ENCODE peak calls at places on chromosomes 4 and X, in seven cellular contexts. G, E, J, W, Y, R and L are unnamed samples.

GRCh38 chrX:17361620-17362019 is 13.4 kb upstream of the NHS start:
- DNase-seq in G (peak), E (no peak), J (peak), W (peak), Y (peak), R (no peak), L (no peak)

GRCh38 chr4:168707205-168707604 is 210.4 kb downstream of the PALLD start:
- DNase-seq in G (no peak), E (no peak), J (no peak), W (no peak), Y (no peak), R (no peak), L (no peak)

GRCh38 chr4:36027203-36027602 is 217.1 kb downstream of the ARAP2 start:
- DNase-seq in G (no peak), E (no peak), J (no peak), W (no peak), Y (no peak), R (no peak), L (no peak)

GRCh38 chr4:120921456-120922389 is 803 bp downstream of the PRDM5 start:
- DNase-seq in G (no peak), E (no peak), J (no peak), W (no peak), Y (peak), R (no peak), L (peak)

GRCh38 chr4:10963958-10964705 is 279.6 kb upstream of the CLNK start:
- DNase-seq in G (no peak), E (no peak), J (no peak), W (no peak), Y (no peak), R (no peak), L (no peak)

GRCh38 chr4:72290737-72291136 is 258.9 kb downstream of the NPFFR2 start:
- DNase-seq in G (no peak), E (no peak), J (no peak), W (no peak), Y (no peak), R (no peak), L (no peak)

GRCh38 chrX:100924370-100924769 is 4.3 kb downstream of the XKRX start:
- DNase-seq in G (no peak), E (no peak), J (no peak), W (no peak), Y (no peak), R (no peak), L (no peak)

GRCh38 chrX:96386981-96387380 is 297.7 kb upstream of the DIAPH2 start:
- DNase-seq in G (no peak), E (no peak), J (no peak), W (no peak), Y (no peak), R (no peak), L (no peak)

GRCh38 chr4:141654098-141654497 is 17.7 kb downstream of the IL15 start:
- DNase-seq in G (no peak), E (no peak), J (no peak), W (no peak), Y (peak), R (no peak), L (peak)

DNA sequence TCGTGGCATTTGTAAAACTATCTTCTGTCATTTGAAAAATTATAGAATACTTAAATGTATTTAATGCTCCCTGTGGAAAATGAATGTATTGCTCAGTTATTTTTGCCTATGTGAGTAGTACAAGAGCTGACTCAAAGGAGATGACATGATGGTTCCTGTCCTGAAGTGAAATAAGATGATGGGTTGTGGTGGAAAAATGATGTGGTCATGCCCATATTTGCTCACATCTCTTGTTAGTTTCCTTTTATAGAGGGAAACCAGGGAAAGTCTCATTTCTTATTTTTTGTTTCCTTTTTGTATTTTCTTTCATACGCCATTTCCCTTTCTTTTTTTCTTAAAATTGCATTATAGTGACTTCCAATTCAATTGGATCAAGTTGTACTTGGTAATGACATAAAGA is 23.7 kb downstream of the PLS3 start:
- DNase-seq in G (no peak), E (no peak), J (no peak), W (no peak), Y (no peak), R (no peak), L (no peak)
- TF ChIP-seq JUND in G (no peak), E (no peak), J (no peak), W (no peak), Y (no peak), R (no peak), L (no peak)

GRCh38 chr4:73823756-73824155 is 12.7 kb upstream of the CXCL6 start:
- DNase-seq in G (no peak), E (no peak), J (no peak), W (no peak), Y (no peak), R (no peak), L (no peak)

GRCh38 chr4:73822812-73823480 is 13.5 kb upstream of the CXCL6 start:
- DNase-seq in G (no peak), E (no peak), J (no peak), W (no peak), Y (no peak), R (no peak), L (no peak)

GRCh38 chr4:73831569-73831968 is 4.9 kb upstream of the CXCL6 start:
- DNase-seq in G (no peak), E (no peak), J (no peak), W (no peak), Y (no peak), R (no peak), L (no peak)

GRCh38 chr4:73832651-73833237 is 3.7 kb upstream of the CXCL6 start:
- DNase-seq in G (no peak), E (no peak), J (peak), W (no peak), Y (no peak), R (no peak), L (no peak)

GRCh38 chr4:73828945-73829344 is 7.5 kb upstream of the CXCL6 start:
- DNase-seq in G (no peak), E (no peak), J (no peak), W (no peak), Y (no peak), R (no peak), L (no peak)
- TF ChIP-seq JUND in G (no peak), E (no peak), J (no peak), W (no peak), Y (no peak), R (no peak), L (no peak)

GRCh38 chr4:75705198-75705712 is 19.1 kb upstream of the USO1 start:
- DNase-seq in G (no peak), E (no peak), J (no peak), W (no peak), Y (peak), R (no peak), L (no peak)

GRCh38 chr4:75710246-75710645 is 14.1 kb upstream of the USO1 start:
- DNase-seq in G (no peak), E (no peak), J (no peak), W (no peak), Y (no peak), R (no peak), L (no peak)

GRCh38 chr4:75702919-75703411 is 21.4 kb upstream of the USO1 start:
- DNase-seq in G (peak), E (no peak), J (no peak), W (peak), Y (peak), R (no peak), L (no peak)

GRCh38 chr4:75708218-75708691 is 16.1 kb upstream of the USO1 start:
- DNase-seq in G (peak), E (no peak), J (no peak), W (no peak), Y (peak), R (no peak), L (no peak)
- TF ChIP-seq JUND in G (no peak), E (no peak), J (no peak), W (no peak), Y (no peak), R (no peak), L (no peak)

GRCh38 chr4:8645753-8646124 is 53.2 kb downstream of the CPZ start:
- DNase-seq in G (no peak), E (no peak), J (no peak), W (no peak), Y (peak), R (no peak), L (no peak)
- TF ChIP-seq JUND in G (no peak), E (no peak), J (no peak), W (no peak), Y (no peak), R (no peak), L (no peak)

GRCh38 chrX:40748977-40749376 is 13.6 kb upstream of the MED14 start:
- DNase-seq in G (no peak), E (no peak), J (no peak), W (no peak), Y (no peak), R (no peak), L (no peak)
- TF ChIP-seq JUND in G (no peak), E (no peak), J (no peak), W (no peak), Y (no peak), R (no peak), L (no peak)